ENCODE peak calls at places on chromosome 18, in ten cellular contexts. A, C, U, R, Y, P, S, V, O and M are unnamed samples.

GRCh38 chr18:79853303-79853992 is 55.7 kb downstream of the KCNG2 start:
- DNase-seq in R (no peak), V (no peak), U (no peak), S (no peak), A (no peak), P (peak; percentile 50), C (peak; percentile 49), O (no peak), Y (no peak), M (no peak)

GRCh38 chr18:34794346-34794745 is 84.2 kb downstream of the DTNA start:
- DNase-seq in R (no peak), C (peak; percentile 83), S (no peak), O (peak; percentile 65), P (no peak), A (no peak), Y (no peak), V (no peak), U (no peak), M (no peak)

GRCh38 chr18:77065221-77065981 is 67.2 kb downstream of the MBP start:
- DNase-seq in U (peak; percentile 82), R (peak; percentile 65), Y (peak; percentile 53), P (peak; percentile 78), C (no peak), A (peak; percentile 75), V (peak; percentile 46), S (peak; percentile 53), O (no peak), M (no peak)

GRCh38 chr18:13915973-13916372 is 637 bp upstream of the MC2R start:
- DNase-seq in U (no peak), S (no peak), P (no peak), V (peak; percentile 38), Y (no peak), A (no peak), C (no peak), R (no peak), O (no peak), M (no peak)

GRCh38 chr18:47204908-47205522 is 28.9 kb upstream of the IER3IP1 start:
- DNase-seq in R (peak; percentile 49), U (peak; percentile 29), V (no peak), C (peak; percentile 85), S (peak; percentile 45), A (no peak), P (no peak), Y (no peak), O (peak; percentile 66), M (peak; percentile 26)

GRCh38 chr18:22163432-22163831 is 6.0 kb upstream of the GATA6 start:
- DNase-seq in A (no peak), R (no peak), P (no peak), U (no peak), V (no peak), S (no peak), C (no peak), Y (no peak), O (no peak), M (no peak)

GRCh38 chr18:23458830-23459529 is 5.9 kb downstream of the RIOK3 start:
- DNase-seq in S (no peak), P (no peak), V (no peak), O (no peak), U (no peak), Y (no peak), A (no peak), R (no peak), C (no peak), M (no peak)

GRCh38 chr18:23733895-23734294 is 44.6 kb downstream of the LAMA3 start:
- DNase-seq in O (no peak), P (no peak), V (no peak), S (no peak), C (no peak), R (no peak), Y (no peak), U (no peak), A (no peak), M (no peak)

GRCh38 chr18:68840554-68841263 is 42.8 kb downstream of the CCDC102B start:
- DNase-seq in R (no peak), C (no peak), U (peak; percentile 23), V (no peak), A (peak; percentile 88), Y (no peak), S (no peak), P (no peak), O (peak; percentile 5), M (no peak)

GRCh38 chr18:8706981-8707940 is 1.9 kb downstream of the MTCL1 start:
- DNase-seq in U (no peak), O (peak; percentile 86), S (peak; percentile 59), P (no peak), R (peak; percentile 17), C (peak; percentile 89), V (no peak), Y (peak; percentile 31), A (peak; percentile 66), M (no peak)
- TF ChIP-seq CTCF in U (no peak), O (peak; percentile 47), S (peak; percentile 38), P (no peak), R (peak; percentile 28), C (peak; percentile 67), V (peak; percentile 36), Y (peak; percentile 6), A (peak; percentile 17), M (no peak)

GRCh38 chr18:7366597-7366996 is 135.7 kb downstream of the LRRC30 start:
- DNase-seq in C (peak; percentile 53), S (no peak), U (no peak), R (no peak), O (no peak), V (no peak), P (no peak), Y (no peak), A (no peak), M (no peak)
- TF ChIP-seq CTCF in C (no peak), S (no peak), U (no peak), R (no peak), O (no peak), V (no peak), P (no peak), Y (no peak), A (no peak), M (no peak)

GRCh38 chr18:50051288-50051687 is 143.7 kb downstream of the MYO5B start:
- DNase-seq in U (no peak), V (no peak), S (no peak), C (peak; percentile 65), Y (no peak), P (no peak), O (peak; percentile 43), R (no peak), A (no peak), M (no peak)
- TF ChIP-seq CTCF in U (peak; percentile 58), V (peak; percentile 35), S (no peak), C (peak; percentile 72), Y (peak; percentile 31), P (no peak), O (peak; percentile 60), R (no peak), A (peak; percentile 22), M (peak; percentile 4)

DNA sequence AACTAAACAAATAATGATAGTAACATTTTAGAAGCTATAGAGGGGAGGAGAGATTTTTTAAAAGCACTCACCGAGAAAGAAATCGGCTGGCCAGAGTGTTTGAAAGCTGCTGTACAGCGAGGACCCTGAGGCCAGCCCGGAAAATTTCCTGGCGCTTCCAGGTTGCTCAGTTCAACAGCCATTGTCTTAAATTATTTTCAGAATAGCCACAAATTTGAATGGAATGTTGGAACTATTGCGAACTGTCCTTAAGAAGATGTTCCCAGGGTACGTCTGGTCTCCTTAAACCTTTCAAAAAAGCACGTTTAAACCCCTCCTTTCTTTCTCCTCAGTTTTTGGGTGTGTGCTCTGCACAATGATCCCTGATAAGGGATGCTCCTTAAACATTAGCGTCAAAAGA is 14.4 kb upstream of the LPIN2 start:
- DNase-seq in C (no peak), V (no peak), S (no peak), A (no peak), P (no peak), R (no peak), Y (no peak), O (no peak), U (no peak), M (no peak)
- TF ChIP-seq CTCF in C (no peak), V (no peak), S (no peak), A (no peak), P (no peak), R (no peak), Y (no peak), O (no peak), U (no peak), M (no peak)

GRCh38 chr18:63506336-63506646 is 29.5 kb downstream of the SERPINB5 start:
- DNase-seq in U (no peak), P (no peak), C (no peak), Y (no peak), O (no peak), R (no peak), V (no peak), S (no peak), A (no peak), M (no peak)
- TF ChIP-seq CTCF in U (no peak), P (no peak), C (no peak), Y (no peak), O (no peak), R (peak; percentile 11), V (no peak), S (no peak), A (no peak), M (no peak)

GRCh38 chr18:67612281-67612680 is 95.8 kb upstream of the DSEL start:
- DNase-seq in A (no peak), V (no peak), U (no peak), O (no peak), C (no peak), P (no peak), S (no peak), Y (no peak), R (no peak), M (no peak)

GRCh38 chr18:67615876-67616275 is 99.4 kb upstream of the DSEL start:
- DNase-seq in U (no peak), Y (no peak), V (no peak), A (no peak), S (no peak), P (no peak), R (no peak), C (no peak), O (no peak), M (no peak)

GRCh38 chr18:67621025-67621713 is 104.6 kb upstream of the DSEL start:
- DNase-seq in S (no peak), O (no peak), V (no peak), C (no peak), U (no peak), Y (no peak), A (no peak), P (no peak), R (no peak), M (no peak)

GRCh38 chr18:67618061-67618460 is 101.5 kb upstream of the DSEL start:
- DNase-seq in C (no peak), O (no peak), S (no peak), A (no peak), R (no peak), P (no peak), Y (no peak), U (no peak), V (no peak), M (no peak)
- TF ChIP-seq CTCF in C (no peak), O (no peak), S (no peak), A (no peak), R (no peak), P (no peak), Y (no peak), U (no peak), V (no peak), M (no peak)